ENCODE peak calls at places on chromosome 13, in six cellular contexts. N is CD8-positive, alpha-beta memory T cell; W is mucosa of descending colon; A is CD4-positive, CD25-positive, alpha-beta regulatory T cell; E is stimulated activated CD8-positive, alpha-beta memory T cell treated with anti-CD3 and anti-CD28 coated beads, Interleukin-4, amount 100 ng/mL, for 48 hours; P is substantia nigra. Z is an unnamed sample.

GRCh38 chr13:107043016-107043957 is 475.4 kb upstream of the ARGLU1 start:
- DNase-seq in N (no peak), A (no peak), P (no peak), E (no peak), W (no peak), Z (no peak)

GRCh38 chr13:37290691-37291090 is 185.2 kb upstream of the CSNK1A1L start:
- DNase-seq in P (no peak), E (no peak), A (no peak), N (no peak), W (no peak), Z (no peak)

GRCh38 chr13:21016487-21016886 is 44.9 kb downstream of the LATS2 start:
- DNase-seq in P (no peak), N (no peak), A (no peak), E (no peak), W (no peak), Z (no peak)

GRCh38 chr13:28501547-28501946 is 6.6 kb upstream of the FLT1 start:
- DNase-seq in E (no peak), A (no peak), N (no peak), W (no peak), P (no peak), Z (peak)

GRCh38 chr13:112755331-112755730 is 65.5 kb downstream of the ATP11A start:
- DNase-seq in P (no peak), N (no peak), A (no peak), E (no peak), W (no peak), Z (peak)

GRCh38 chr13:33945477-33945876 is 127.5 kb downstream of the RFC3 start:
- DNase-seq in E (no peak), A (no peak), W (no peak), N (no peak), P (no peak), Z (no peak)

GRCh38 chr13:106533940-106534843 is 1.3 kb downstream of the EFNB2 start:
- DNase-seq in E (peak), P (no peak), A (peak), W (peak), N (no peak), Z (peak)

GRCh38 chr13:114130708-114131580 is 1.5 kb downstream of the RASA3 start:
- DNase-seq in E (peak), P (no peak), A (peak), N (peak), W (peak), Z (peak)

GRCh38 chr13:101624210-101624922 is 171.9 kb downstream of the ITGBL1 start:
- DNase-seq in N (no peak), A (no peak), W (no peak), E (no peak), P (no peak), Z (no peak)

GRCh38 chr13:110495881-110496280 is 65.6 kb downstream of the RAB20 start:
- DNase-seq in E (no peak), N (no peak), P (no peak), W (no peak), A (no peak), Z (no peak)

GRCh38 chr13:36192166-36192565 is 22.2 kb downstream of the SOHLH2 start:
- DNase-seq in W (no peak), P (no peak), N (no peak), E (no peak), A (no peak), Z (no peak)

GRCh38 chr13:24921881-24922280 is 157.9 kb downstream of the RNF17 start:
- DNase-seq in E (no peak), P (no peak), A (no peak), N (no peak), W (no peak), Z (no peak)

GRCh38 chr13:42525035-42525504 is 48.9 kb upstream of the TNFSF11 start:
- DNase-seq in W (no peak), E (no peak), P (no peak), N (no peak), A (no peak), Z (no peak)

GRCh38 chr13:45627656-45628055 is 12.1 kb upstream of the ERICH6B start:
- DNase-seq in P (no peak), A (no peak), W (no peak), E (no peak), N (no peak), Z (no peak)

GRCh38 chr13:107450931-107451330 is 764.4 kb downstream of the LIG4 start:
- DNase-seq in A (no peak), P (no peak), E (no peak), N (no peak), W (no peak), Z (no peak)

GRCh38 chr13:65555973-65556372 is 1674.2 kb downstream of the PCDH9 start:
- DNase-seq in N (no peak), A (no peak), P (no peak), E (no peak), W (no peak), Z (no peak)

GRCh38 chr13:31433201-31433600 is 233.4 kb downstream of the B3GLCT start:
- DNase-seq in E (no peak), W (no peak), N (no peak), P (no peak), A (no peak), Z (no peak)

GRCh38 chr13:113582841-113583631 is 1.5 kb upstream of the TFDP1 start:
- DNase-seq in P (no peak), A (no peak), E (peak), W (no peak), N (peak), Z (peak)

GRCh38 chr13:102558029-102558428 is 38.8 kb upstream of the TPP2 start:
- DNase-seq in N (no peak), E (no peak), W (no peak), P (no peak), A (no peak), Z (no peak)

GRCh38 chr13:106566682-106567420 is 1.1 kb downstream of the ARGLU1 start:
- DNase-seq in N (peak), P (peak), W (peak), A (no peak), E (no peak), Z (peak)

Z was measured in spleen.